ENCODE peak calls at places on chromosomes 11 and 22, in seven cellular contexts. One of them, this sample, is unnamed.
A peak's percentile ranks its signal among the peaks of the same experiment; 100 is the strongest.

GRCh38 chr11:2761131-2762030 is 61.6 kb upstream of the KCNQ1OT1 start:
- DNase-seq in GM23248: no peak
- DNase-seq in astrocyte: no peak
- DNase-seq in HCT116: no peak
- DNase-seq in neuronal stem cell: no peak
- DNase-seq in mesenchymal stem cell: no peak
- DNase-seq in DND-41: peak; percentile 1
- DNase-seq in this sample: peak; percentile 61

GRCh38 chr11:14248577-14248976 is 110.4 kb downstream of the RRAS2 start:
- DNase-seq in astrocyte: no peak
- DNase-seq in HCT116: no peak
- DNase-seq in neuronal stem cell: peak; percentile 47
- DNase-seq in DND-41: no peak
- DNase-seq in mesenchymal stem cell: no peak
- DNase-seq in GM23248: no peak
- DNase-seq in this sample: no peak

GRCh38 chr11:80239217-80239616 is 798.4 kb upstream of the TENM4 start:
- DNase-seq in mesenchymal stem cell: peak; percentile 21
- DNase-seq in GM23248: no peak
- DNase-seq in neuronal stem cell: no peak
- DNase-seq in HCT116: no peak
- DNase-seq in DND-41: no peak
- DNase-seq in astrocyte: no peak
- DNase-seq in this sample: no peak

GRCh38 chr11:97140885-97141494 is 751.2 kb downstream of the JRKL start:
- DNase-seq in HCT116: no peak
- DNase-seq in neuronal stem cell: peak; percentile 17
- DNase-seq in astrocyte: no peak
- DNase-seq in GM23248: peak; percentile 42
- DNase-seq in DND-41: no peak
- DNase-seq in mesenchymal stem cell: peak; percentile 40
- DNase-seq in this sample: no peak

GRCh38 chr11:124394408-124394807 is 4.4 kb downstream of the OR8B3 start:
- DNase-seq in neuronal stem cell: no peak
- DNase-seq in GM23248: peak; percentile 53
- DNase-seq in mesenchymal stem cell: peak; percentile 30
- DNase-seq in astrocyte: peak; percentile 4
- DNase-seq in HCT116: no peak
- DNase-seq in DND-41: no peak
- DNase-seq in this sample: no peak

GRCh38 chr22:38924197-38924952 is 33.0 kb upstream of the APOBEC3A start:
- DNase-seq in neuronal stem cell: no peak
- DNase-seq in GM23248: peak; percentile 89
- DNase-seq in HCT116: peak; percentile 80
- DNase-seq in DND-41: no peak
- DNase-seq in astrocyte: peak; percentile 91
- DNase-seq in mesenchymal stem cell: peak; percentile 78
- DNase-seq in this sample: peak; percentile 90

GRCh38 chr11:68298659-68299516 is 13.5 kb upstream of the LRP5 start:
- DNase-seq in mesenchymal stem cell: no peak
- DNase-seq in DND-41: no peak
- DNase-seq in astrocyte: no peak
- DNase-seq in HCT116: no peak
- DNase-seq in neuronal stem cell: no peak
- DNase-seq in GM23248: no peak
- DNase-seq in this sample: peak; percentile 61

GRCh38 chr11:833114-833791 is 501 bp downstream of the CD151 start:
- DNase-seq in HCT116: no peak
- DNase-seq in DND-41: no peak
- DNase-seq in mesenchymal stem cell: peak; percentile 65
- DNase-seq in astrocyte: no peak
- DNase-seq in neuronal stem cell: no peak
- DNase-seq in GM23248: peak; percentile 85
- DNase-seq in this sample: peak; percentile 63

GRCh38 chr11:9265211-9266131 is at the start of gene DENND5A:
- DNase-seq in HCT116: peak; percentile 43
- DNase-seq in astrocyte: peak; percentile 65
- DNase-seq in GM23248: peak; percentile 94
- DNase-seq in mesenchymal stem cell: peak; percentile 92
- DNase-seq in DND-41: peak; percentile 54
- DNase-seq in neuronal stem cell: peak; percentile 91
- DNase-seq in this sample: peak; percentile 74

GRCh38 chr22:27420817-27421361 is 380.7 kb downstream of the MN1 start:
- DNase-seq in neuronal stem cell: no peak
- DNase-seq in HCT116: no peak
- DNase-seq in DND-41: no peak
- DNase-seq in astrocyte: peak; percentile 96
- DNase-seq in GM23248: peak; percentile 92
- DNase-seq in mesenchymal stem cell: no peak
- DNase-seq in this sample: peak; percentile 52

GRCh38 chr11:26950260-26950719 is 43.6 kb upstream of the FIBIN start:
- DNase-seq in astrocyte: peak; percentile 86
- DNase-seq in HCT116: no peak
- DNase-seq in GM23248: peak; percentile 81
- DNase-seq in DND-41: no peak
- DNase-seq in neuronal stem cell: no peak
- DNase-seq in mesenchymal stem cell: peak; percentile 88
- DNase-seq in this sample: peak; percentile 25

GRCh38 chr11:111745719-111746504 is 20.3 kb downstream of the PPP2R1B start:
- DNase-seq in neuronal stem cell: no peak
- DNase-seq in HCT116: no peak
- DNase-seq in mesenchymal stem cell: peak; percentile 78
- DNase-seq in GM23248: peak; percentile 65
- DNase-seq in astrocyte: peak; percentile 59
- DNase-seq in DND-41: no peak
- DNase-seq in this sample: no peak

GRCh38 chr11:65788801-65789200 is 1.9 kb downstream of the OVOL1 start:
- DNase-seq in astrocyte: no peak
- DNase-seq in GM23248: no peak
- DNase-seq in neuronal stem cell: no peak
- DNase-seq in DND-41: no peak
- DNase-seq in mesenchymal stem cell: no peak
- DNase-seq in HCT116: no peak
- DNase-seq in this sample: peak; percentile 30
- H3K9ac ChIP-seq in astrocyte: no peak overlapping the region
- H3K9ac ChIP-seq in GM23248: no peak overlapping the region
- H3K9ac ChIP-seq in neuronal stem cell: no peak overlapping the region
- H3K9ac ChIP-seq in DND-41: no peak overlapping the region
- H3K9ac ChIP-seq in mesenchymal stem cell: no peak overlapping the region
- H3K9ac ChIP-seq in HCT116: peak overlapping the region; percentile 76
- H3K9ac ChIP-seq in this sample: peak overlapping the region; percentile 70

GRCh38 chr11:59076876-59077571 is 9.1 kb upstream of the GLYATL1B start:
- DNase-seq in mesenchymal stem cell: no peak
- DNase-seq in HCT116: no peak
- DNase-seq in GM23248: no peak
- DNase-seq in neuronal stem cell: no peak
- DNase-seq in DND-41: no peak
- DNase-seq in astrocyte: no peak
- DNase-seq in this sample: no peak

GRCh38 chr11:59079089-59079488 is 7.0 kb upstream of the GLYATL1B start:
- DNase-seq in neuronal stem cell: no peak
- DNase-seq in astrocyte: no peak
- DNase-seq in HCT116: no peak
- DNase-seq in DND-41: no peak
- DNase-seq in mesenchymal stem cell: no peak
- DNase-seq in GM23248: no peak
- DNase-seq in this sample: no peak

GRCh38 chr11:59078435-59078834 is 7.7 kb upstream of the GLYATL1B start:
- DNase-seq in mesenchymal stem cell: no peak
- DNase-seq in HCT116: no peak
- DNase-seq in neuronal stem cell: no peak
- DNase-seq in DND-41: no peak
- DNase-seq in GM23248: no peak
- DNase-seq in astrocyte: no peak
- DNase-seq in this sample: no peak
- H3K27me3 ChIP-seq in mesenchymal stem cell: peaks cover 5% of the 10 kb centered on the region
- H3K27me3 ChIP-seq in HCT116: peaks cover 22% of the 10 kb centered on the region
- H3K27me3 ChIP-seq in neuronal stem cell: no peaks in the 10 kb centered on the region
- H3K27me3 ChIP-seq in DND-41: peaks cover 9% of the 10 kb centered on the region
- H3K27me3 ChIP-seq in GM23248: peaks cover 10% of the 10 kb centered on the region
- H3K27me3 ChIP-seq in astrocyte: peaks cover 4% of the 10 kb centered on the region
- H3K27me3 ChIP-seq in this sample: no peaks in the 10 kb centered on the region

GRCh38 chr22:31839986-31840385 is 86.2 kb downstream of the DEPDC5 start:
- DNase-seq in astrocyte: no peak
- DNase-seq in mesenchymal stem cell: no peak
- DNase-seq in DND-41: no peak
- DNase-seq in neuronal stem cell: no peak
- DNase-seq in GM23248: no peak
- DNase-seq in HCT116: no peak
- DNase-seq in this sample: no peak

GRCh38 chr22:31843526-31843925 is 89.7 kb downstream of the DEPDC5 start:
- DNase-seq in HCT116: no peak
- DNase-seq in mesenchymal stem cell: no peak
- DNase-seq in DND-41: no peak
- DNase-seq in astrocyte: no peak
- DNase-seq in GM23248: no peak
- DNase-seq in neuronal stem cell: no peak
- DNase-seq in this sample: no peak

GRCh38 chr22:31841029-31841827 is 87.4 kb downstream of the DEPDC5 start:
- DNase-seq in GM23248: no peak
- DNase-seq in HCT116: no peak
- DNase-seq in astrocyte: no peak
- DNase-seq in DND-41: no peak
- DNase-seq in neuronal stem cell: no peak
- DNase-seq in mesenchymal stem cell: no peak
- DNase-seq in this sample: no peak

GRCh38 chr22:31838917-31839316 is 85.1 kb downstream of the DEPDC5 start:
- DNase-seq in mesenchymal stem cell: no peak
- DNase-seq in DND-41: no peak
- DNase-seq in GM23248: no peak
- DNase-seq in neuronal stem cell: no peak
- DNase-seq in HCT116: no peak
- DNase-seq in astrocyte: peak; percentile 26
- DNase-seq in this sample: no peak

DNA sequence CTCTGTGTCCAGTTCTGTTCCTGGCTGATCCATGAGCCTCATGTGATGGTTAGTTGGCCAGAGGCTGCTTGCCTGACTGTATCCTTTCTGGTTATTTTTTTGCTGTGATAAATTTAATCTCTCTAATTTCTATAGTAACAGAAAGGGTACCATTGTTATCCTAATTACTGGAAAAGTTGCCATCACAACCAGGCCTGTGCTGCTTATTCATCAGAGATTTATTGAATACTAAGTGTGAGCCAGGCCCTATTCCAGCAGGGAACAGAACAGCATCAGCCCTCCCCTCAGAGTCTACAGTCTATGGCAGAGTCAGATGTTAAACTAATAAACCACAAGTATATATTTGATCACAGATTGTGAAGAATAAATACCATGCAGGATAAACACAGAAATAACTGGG is 86.8 kb downstream of the DEPDC5 start:
- DNase-seq in HCT116: no peak
- DNase-seq in GM23248: no peak
- DNase-seq in DND-41: no peak
- DNase-seq in mesenchymal stem cell: no peak
- DNase-seq in astrocyte: no peak
- DNase-seq in neuronal stem cell: no peak
- DNase-seq in this sample: no peak
- H3K27ac ChIP-seq in HCT116: no peak overlapping the region
- H3K27ac ChIP-seq in GM23248: no peak overlapping the region
- H3K27ac ChIP-seq in DND-41: no peak overlapping the region
- H3K27ac ChIP-seq in mesenchymal stem cell: no peak overlapping the region
- H3K27ac ChIP-seq in astrocyte: no peak overlapping the region
- H3K27ac ChIP-seq in neuronal stem cell: no peak overlapping the region
- H3K27ac ChIP-seq in this sample: no peak overlapping the region

GRCh38 chr11:109856958-109857357 is 236.2 kb upstream of the ZC3H12C start:
- DNase-seq in neuronal stem cell: no peak
- DNase-seq in DND-41: no peak
- DNase-seq in mesenchymal stem cell: no peak
- DNase-seq in HCT116: no peak
- DNase-seq in astrocyte: no peak
- DNase-seq in GM23248: peak; percentile 28
- DNase-seq in this sample: no peak
- H3K9ac ChIP-seq in neuronal stem cell: no peak overlapping the region
- H3K9ac ChIP-seq in DND-41: no peak overlapping the region
- H3K9ac ChIP-seq in mesenchymal stem cell: no peak overlapping the region
- H3K9ac ChIP-seq in HCT116: no peak overlapping the region
- H3K9ac ChIP-seq in astrocyte: no peak overlapping the region
- H3K9ac ChIP-seq in GM23248: no peak overlapping the region
- H3K9ac ChIP-seq in this sample: no peak overlapping the region

DNA sequence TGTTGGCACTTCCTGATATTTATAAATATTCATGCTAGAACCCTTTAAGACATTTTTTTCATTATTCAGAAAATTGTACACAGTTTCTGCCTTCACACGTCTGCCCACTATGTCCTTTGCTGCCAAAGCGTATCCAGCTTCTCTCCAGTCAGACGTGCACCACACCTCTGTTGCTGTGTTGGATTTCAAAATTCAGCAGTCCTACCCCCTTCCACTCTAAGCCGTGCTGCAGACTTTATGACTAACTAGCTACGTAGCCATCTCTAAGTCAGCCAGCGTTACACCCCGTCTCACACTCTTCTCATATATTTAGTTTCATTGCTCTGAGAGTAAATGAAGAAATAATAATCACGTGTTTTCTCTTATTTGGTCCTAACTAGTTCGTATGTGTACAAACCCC is 28.2 kb upstream of the OPCML start:
- DNase-seq in neuronal stem cell: no peak
- DNase-seq in DND-41: no peak
- DNase-seq in GM23248: peak; percentile 14
- DNase-seq in HCT116: no peak
- DNase-seq in astrocyte: no peak
- DNase-seq in mesenchymal stem cell: no peak
- DNase-seq in this sample: no peak
- H3K27me3 ChIP-seq in neuronal stem cell: no peaks in the 10 kb centered on the region
- H3K27me3 ChIP-seq in DND-41: peaks cover 3% of the 10 kb centered on the region
- H3K27me3 ChIP-seq in GM23248: no peaks in the 10 kb centered on the region
- H3K27me3 ChIP-seq in HCT116: no peaks in the 10 kb centered on the region
- H3K27me3 ChIP-seq in astrocyte: no peaks in the 10 kb centered on the region
- H3K27me3 ChIP-seq in mesenchymal stem cell: no peaks in the 10 kb centered on the region
- H3K27me3 ChIP-seq in this sample: no peaks in the 10 kb centered on the region

DNA sequence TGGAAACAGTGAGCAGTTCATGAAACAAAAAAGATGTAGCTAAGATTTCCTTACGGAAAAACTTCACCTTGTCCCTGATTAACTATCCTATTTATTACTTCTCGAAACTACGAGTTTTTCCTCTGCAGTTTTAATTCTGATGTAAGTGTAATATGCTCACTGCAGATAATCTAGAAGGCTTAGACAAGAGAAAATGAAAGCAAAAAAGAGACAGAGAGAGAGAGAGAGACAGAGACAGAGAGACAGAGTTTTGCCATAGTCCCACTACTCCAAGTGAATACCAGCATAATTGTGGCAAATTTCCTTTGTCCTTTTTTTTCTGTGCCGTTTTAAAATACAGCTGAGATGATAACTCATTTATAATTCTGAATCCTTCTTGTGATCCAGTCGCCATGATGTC is 24.8 kb downstream of the FSHB start:
- DNase-seq in neuronal stem cell: no peak
- DNase-seq in mesenchymal stem cell: no peak
- DNase-seq in HCT116: no peak
- DNase-seq in GM23248: no peak
- DNase-seq in astrocyte: no peak
- DNase-seq in DND-41: no peak
- DNase-seq in this sample: no peak
- H3K27ac ChIP-seq in neuronal stem cell: no peak overlapping the region
- H3K27ac ChIP-seq in mesenchymal stem cell: no peak overlapping the region
- H3K27ac ChIP-seq in HCT116: no peak overlapping the region
- H3K27ac ChIP-seq in GM23248: no peak overlapping the region
- H3K27ac ChIP-seq in astrocyte: no peak overlapping the region
- H3K27ac ChIP-seq in DND-41: no peak overlapping the region
- H3K27ac ChIP-seq in this sample: no peak overlapping the region

This sample was measured in colonic mucosa.